ENCODE peak calls at places on chromosomes 13 and 19, in nine cellular contexts. N, X, D, K, V, G, W, F and R are unnamed samples.

GRCh38 chr13:26965976-26966375 is 205.4 kb upstream of the GPR12 start:
- DNase-seq in W (no peak), K (no peak), V (peak), X (peak), N (peak), G (no peak), F (no peak), D (no peak), R (peak)

GRCh38 chr19:20244356-20244755 is 77.3 kb downstream of the ZNF486 start:
- DNase-seq in F (no peak), X (no peak), N (no peak), V (no peak), W (no peak), D (no peak), K (no peak), G (no peak), R (no peak)

GRCh38 chr19:22945560-22945959 is 57.4 kb downstream of the ZNF728 start:
- DNase-seq in N (no peak), W (no peak), X (peak), G (peak), K (no peak), F (no peak), V (peak), D (no peak), R (peak)

GRCh38 chr13:26075498-26075897 is 23.7 kb upstream of the SHISA2 start:
- DNase-seq in K (no peak), V (no peak), N (no peak), D (no peak), G (no peak), F (no peak), X (no peak), W (no peak), R (no peak)

GRCh38 chr13:51152713-51153112 is 41.6 kb upstream of the C13orf42 start:
- DNase-seq in G (no peak), V (peak), K (no peak), F (no peak), N (no peak), W (no peak), D (no peak), X (no peak), R (peak)

GRCh38 chr19:48807590-48808308 is 3.1 kb downstream of the BCAT2 start:
- DNase-seq in V (no peak), N (no peak), D (no peak), G (no peak), X (no peak), F (no peak), W (no peak), K (no peak), R (no peak)

GRCh38 chr19:28948531-28948930 is 264.4 kb downstream of the UQCRFS1 start:
- DNase-seq in V (no peak), G (no peak), N (no peak), K (no peak), X (no peak), W (no peak), D (no peak), F (no peak), R (no peak)

GRCh38 chr19:39479916-39480315 is 722 bp upstream of the TIMM50 start:
- DNase-seq in W (no peak), K (no peak), F (no peak), D (no peak), G (no peak), V (no peak), X (no peak), N (no peak), R (no peak)

GRCh38 chr19:56163097-56163496 is 12.7 kb upstream of the GALP start:
- DNase-seq in D (no peak), X (no peak), K (no peak), N (no peak), V (no peak), G (no peak), F (no peak), W (no peak), R (no peak)

GRCh38 chr19:28292822-28293500 is 920.0 kb downstream of the UQCRFS1 start:
- DNase-seq in W (no peak), K (no peak), N (no peak), V (no peak), G (no peak), X (no peak), F (no peak), D (no peak), R (no peak)

GRCh38 chr13:25217023-25217909 is 45.2 kb upstream of the AMER2 start:
- DNase-seq in K (no peak), N (no peak), F (peak), G (peak), X (peak), W (peak), V (peak), D (no peak), R (no peak)

GRCh38 chr13:101711307-101712025 is 259.0 kb downstream of the ITGBL1 start:
- DNase-seq in K (peak), D (no peak), V (no peak), G (no peak), N (no peak), F (no peak), X (no peak), W (no peak), R (no peak)

GRCh38 chr19:31261019-31261595 is 88.1 kb downstream of the TSHZ3 start:
- DNase-seq in K (no peak), N (no peak), X (no peak), W (no peak), D (no peak), F (no peak), V (no peak), G (no peak), R (no peak)

GRCh38 chr13:99982021-99982740 is 597 bp downstream of the ZIC2 start:
- DNase-seq in N (no peak), K (no peak), F (no peak), D (no peak), W (no peak), G (peak), V (peak), X (no peak), R (no peak)

GRCh38 chr19:584240-585001 is 5.3 kb upstream of the HCN2 start:
- DNase-seq in F (no peak), V (no peak), G (peak), N (no peak), W (no peak), D (peak), K (peak), X (peak), R (peak)

GRCh38 chr13:99014391-99014988 is 36.6 kb upstream of the DOCK9 start:
- DNase-seq in N (no peak), G (no peak), W (no peak), X (no peak), F (no peak), D (no peak), V (no peak), K (no peak), R (no peak)

GRCh38 chr19:3250675-3251074 is 26.2 kb downstream of the CELF5 start:
- DNase-seq in V (no peak), F (no peak), G (peak), K (no peak), N (no peak), X (no peak), D (peak), W (peak), R (no peak)

GRCh38 chr19:35328851-35329285 is at the start of gene CD22:
- DNase-seq in N (no peak), W (no peak), K (no peak), X (no peak), F (no peak), V (no peak), G (no peak), D (no peak), R (no peak)

GRCh38 chr19:47240996-47241918 is 10.3 kb upstream of the BBC3 start:
- DNase-seq in F (no peak), V (peak), W (peak), G (peak), N (peak), K (peak), X (peak), D (peak), R (peak)

GRCh38 chr13:110130431-110130830 is 176.5 kb downstream of the COL4A1 start:
- DNase-seq in X (no peak), W (no peak), G (no peak), D (no peak), V (no peak), F (no peak), N (no peak), K (no peak), R (no peak)

GRCh38 chr19:16801599-16801998 is 27.6 kb upstream of the SIN3B start:
- DNase-seq in X (peak), W (no peak), K (no peak), G (peak), F (no peak), N (peak), V (peak), D (no peak), R (no peak)

GRCh38 chr13:114318624-114319023 is 4.3 kb downstream of the CHAMP1 start:
- DNase-seq in F (no peak), X (no peak), N (no peak), K (no peak), V (no peak), G (no peak), W (no peak), D (no peak), R (no peak)

GRCh38 chr19:3061214-3062161 is 807 bp downstream of the TLE5 start:
- DNase-seq in N (peak), X (peak), G (no peak), D (peak), F (no peak), V (peak), W (peak), K (peak), R (no peak)

GRCh38 chr13:19862511-19863313 is 737 bp downstream of the ZMYM5 start:
- DNase-seq in F (peak), K (peak), G (peak), V (peak), X (peak), W (peak), D (peak), N (peak), R (peak)

GRCh38 chr13:95300625-95301134 is 571 bp downstream of the ABCC4 start:
- DNase-seq in N (peak), X (peak), F (no peak), W (peak), V (peak), D (peak), K (peak), G (peak), R (peak)

GRCh38 chr13:72186730-72187422 is 319.9 kb upstream of the DACH1 start:
- DNase-seq in V (no peak), W (no peak), K (no peak), G (no peak), D (no peak), F (no peak), X (no peak), N (no peak), R (no peak)

GRCh38 chr13:36130542-36131214 is 504 bp downstream of the DCLK1 start:
- DNase-seq in K (peak), V (no peak), N (peak), W (peak), X (no peak), G (peak), F (no peak), D (no peak), R (peak)

GRCh38 chr13:114311908-114312307 is 2.4 kb upstream of the CHAMP1 start:
- DNase-seq in N (no peak), X (no peak), G (no peak), K (no peak), W (no peak), D (no peak), V (no peak), F (no peak), R (no peak)

GRCh38 chr19:49565261-49565660 is 15.1 kb downstream of the NOSIP start:
- DNase-seq in N (no peak), D (no peak), K (no peak), G (no peak), X (no peak), F (no peak), V (no peak), W (no peak), R (no peak)

GRCh38 chr13:51113186-51113881 is 2.3 kb upstream of the C13orf42 start:
- DNase-seq in N (no peak), F (no peak), X (no peak), K (no peak), V (no peak), W (no peak), D (no peak), G (no peak), R (no peak)

GRCh38 chr13:108929532-108929931 is 300.1 kb downstream of the MYO16 start:
- DNase-seq in V (peak), X (no peak), K (no peak), D (no peak), W (peak), G (peak), N (no peak), F (no peak), R (no peak)

GRCh38 chr19:18488838-18489626 is 32.8 kb downstream of the ELL start:
- DNase-seq in D (peak), N (no peak), W (no peak), X (no peak), G (peak), K (no peak), F (no peak), V (no peak), R (peak)

GRCh38 chr13:44051923-44052322 is 172.2 kb downstream of the LACC1 start:
- DNase-seq in F (no peak), V (peak), N (no peak), W (peak), G (no peak), K (no peak), X (peak), D (no peak), R (no peak)

GRCh38 chr13:44048326-44048725 is 168.6 kb downstream of the LACC1 start:
- DNase-seq in K (no peak), G (peak), V (no peak), D (no peak), N (no peak), X (no peak), F (no peak), W (no peak), R (no peak)

GRCh38 chr13:44051405-44051804 is 171.7 kb downstream of the LACC1 start:
- DNase-seq in N (no peak), V (no peak), F (no peak), W (no peak), G (no peak), D (no peak), K (no peak), X (no peak), R (no peak)

GRCh38 chr13:44049546-44049945 is 169.8 kb downstream of the LACC1 start:
- DNase-seq in W (no peak), G (no peak), N (no peak), K (no peak), D (no peak), V (no peak), F (no peak), X (no peak), R (no peak)

DNA sequence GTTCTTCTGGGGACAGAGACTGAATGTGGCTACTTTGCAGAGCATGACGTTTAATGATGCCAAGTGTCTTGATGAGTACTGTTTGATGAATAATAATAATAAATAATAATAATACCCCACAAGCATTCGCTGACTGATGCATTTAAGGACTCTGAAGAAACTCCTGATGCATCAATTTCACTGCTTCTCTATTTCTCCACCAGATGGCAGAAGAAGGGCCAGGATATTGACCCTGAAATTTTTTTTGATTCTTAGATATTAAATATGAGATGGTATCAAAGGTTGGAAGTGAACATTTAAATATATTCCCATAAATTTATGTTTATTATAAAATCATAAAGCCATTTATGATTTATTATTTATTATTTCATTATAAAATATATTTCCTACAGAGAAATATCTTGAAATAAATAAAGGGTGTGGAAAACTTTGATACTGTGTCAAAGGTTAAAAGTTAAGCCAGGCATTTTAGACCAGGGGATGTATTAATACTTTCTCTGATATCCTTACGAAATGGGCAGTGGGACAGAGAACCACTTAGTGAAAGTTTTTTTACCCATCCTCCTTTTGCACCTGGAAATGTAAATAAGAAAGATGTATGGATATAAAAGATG is 170.9 kb downstream of the LACC1 start:
- DNase-seq in V (no peak), G (peak), W (peak), F (no peak), N (no peak), D (peak), X (peak), K (no peak), R (no peak)
- TF ChIP-seq CTCF in V (peak), G (peak), W (peak), F (peak), N (peak), D (no peak), X (peak), K (peak), R (peak)

GRCh38 chr13:33119022-33119735 is 103.0 kb downstream of the KL start:
- DNase-seq in D (no peak), F (no peak), W (no peak), K (no peak), X (no peak), G (no peak), N (no peak), V (peak), R (no peak)
- TF ChIP-seq CTCF in D (no peak), F (no peak), W (no peak), K (no peak), X (no peak), G (no peak), N (no peak), V (no peak), R (peak)

DNA sequence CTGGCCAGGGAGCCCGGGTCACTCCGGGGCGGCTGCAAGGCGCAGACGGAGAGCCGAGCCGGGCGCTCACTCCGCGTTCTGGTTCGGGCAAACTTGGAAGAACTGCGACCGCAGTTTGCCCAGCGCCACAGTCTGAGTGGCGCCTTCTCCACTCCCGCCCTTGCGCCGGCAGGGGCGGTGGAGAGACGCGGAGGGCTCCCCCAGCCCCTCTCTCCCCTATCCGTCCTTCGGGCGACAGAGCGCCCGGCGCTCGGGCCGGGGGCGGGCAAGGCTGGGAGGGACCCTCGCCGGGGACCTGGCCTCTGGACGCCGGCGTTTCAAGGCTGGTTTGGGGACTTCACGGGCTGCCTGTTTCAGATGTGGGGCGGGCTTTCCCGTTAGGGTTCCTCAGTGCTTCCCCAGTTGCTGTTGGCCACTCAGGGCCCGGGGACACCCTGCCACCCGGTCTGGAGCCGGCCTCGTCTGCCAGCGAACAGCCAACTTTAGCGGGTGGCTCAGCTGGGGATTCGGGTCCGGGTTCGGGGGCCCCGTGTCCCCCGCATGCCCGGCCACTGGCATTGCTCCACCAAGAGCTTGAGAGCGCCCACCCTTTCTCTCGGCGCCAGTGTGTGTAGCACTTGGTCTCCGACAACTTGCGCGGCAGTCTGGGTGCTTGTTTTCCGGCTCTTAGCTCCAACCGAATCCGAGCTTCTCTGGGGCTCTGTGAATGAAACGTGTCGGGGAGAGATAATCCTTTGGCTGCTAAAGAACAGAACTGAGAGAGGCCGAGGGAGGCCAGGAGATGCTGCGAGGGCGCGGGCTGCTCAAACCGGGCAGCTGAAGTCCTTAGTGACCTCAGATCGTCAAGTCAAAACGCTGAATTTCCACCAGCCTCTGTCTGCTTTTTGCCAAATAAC is 1.5 kb downstream of the GPC6 start:
- DNase-seq in G (peak), N (peak), K (peak), W (no peak), X (peak), F (peak), V (peak), D (no peak), R (peak)
- TF ChIP-seq CTCF in G (peak), N (peak), K (peak), W (peak), X (peak), F (peak), V (peak), D (no peak), R (peak)

GRCh38 chr19:30167206-30167903 is 204.8 kb upstream of the ZNF536 start:
- DNase-seq in X (no peak), D (no peak), V (no peak), W (no peak), N (no peak), K (no peak), G (no peak), F (no peak), R (no peak)
- TF ChIP-seq CTCF in X (no peak), D (no peak), V (no peak), W (no peak), N (no peak), K (no peak), G (no peak), F (no peak), R (no peak)

GRCh38 chr13:56338421-56338820 is 802.3 kb upstream of the PRR20A start:
- DNase-seq in X (no peak), W (no peak), G (no peak), N (no peak), D (no peak), K (no peak), F (no peak), V (no peak), R (no peak)

GRCh38 chr13:56335775-56336174 is 804.9 kb upstream of the PRR20A start:
- DNase-seq in K (no peak), W (no peak), V (no peak), X (no peak), D (no peak), N (no peak), F (no peak), G (no peak), R (no peak)

DNA sequence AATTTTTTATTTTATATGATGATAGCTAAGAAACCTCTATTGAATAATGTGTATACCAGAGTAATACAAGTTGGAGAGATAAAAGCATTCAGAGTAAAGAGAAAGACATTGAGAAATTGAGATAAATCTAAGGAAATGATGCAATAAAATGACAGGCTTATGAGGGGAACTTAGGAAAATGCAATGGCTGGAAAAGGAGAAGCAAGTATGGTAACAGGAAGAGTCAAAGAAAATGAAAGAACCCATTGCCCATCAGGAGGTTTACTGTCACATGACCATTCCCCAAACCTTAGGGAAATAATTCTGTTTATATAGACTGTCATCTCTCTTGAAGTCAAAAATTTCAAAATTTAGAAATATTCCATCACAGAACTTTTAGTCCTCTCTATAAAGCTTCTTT is 808.0 kb upstream of the PRR20A start:
- DNase-seq in N (no peak), W (no peak), X (no peak), K (no peak), F (no peak), V (no peak), G (no peak), D (no peak), R (no peak)
- TF ChIP-seq CTCF in N (no peak), W (no peak), X (no peak), K (no peak), F (no peak), V (no peak), G (no peak), D (no peak), R (no peak)

DNA sequence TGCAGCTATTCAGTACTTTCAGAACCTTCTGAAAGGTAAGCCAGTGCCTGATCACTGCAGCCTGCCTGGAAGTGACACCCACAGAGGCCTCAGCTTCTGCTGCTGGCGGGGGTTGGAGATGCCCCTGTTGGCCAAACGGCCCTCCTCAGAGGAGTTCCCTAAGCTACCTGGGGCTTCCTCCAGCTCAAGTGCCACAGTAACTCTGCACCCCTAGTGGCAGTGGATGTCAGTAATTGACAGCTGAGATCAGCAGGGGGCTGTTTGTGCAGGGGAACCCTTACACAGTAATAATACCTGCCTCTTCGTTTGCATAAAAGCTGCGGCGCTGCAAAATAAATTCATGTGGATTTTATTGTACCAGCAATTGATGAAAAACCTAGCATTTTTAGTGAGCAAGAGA is 28.9 kb downstream of the TDRD12 start:
- DNase-seq in V (no peak), F (no peak), G (peak), N (no peak), K (no peak), X (no peak), D (peak), W (no peak), R (no peak)
- TF ChIP-seq CTCF in V (no peak), F (no peak), G (no peak), N (no peak), K (no peak), X (no peak), D (no peak), W (no peak), R (peak)